ENCODE peak calls at places on chromosomes 13 and 19, in ten cellular contexts. C is fibroblast of the aortic adventitia, X is HFF-Myc, D is vagina, E is left ventricle myocardium inferior, B is cardiac fibroblast, T is psoas muscle, L is breast epithelium, Y is endothelial cell of umbilical vein, I is fibroblast of pulmonary artery. J is an unnamed sample.

GRCh38 chr13:25770601-25771000 is 281.2 kb downstream of the SHISA2 start:
- DNase-seq in D (peak; percentile 56), L (no peak), B (no peak), E (no peak), X (no peak), I (no peak), Y (no peak), C (no peak), T (no peak), J (no peak)

GRCh38 chr19:41369769-41370168 is 5.8 kb upstream of the B9D2 start:
- DNase-seq in Y (no peak), E (no peak), L (no peak), B (no peak), C (no peak), X (no peak), D (no peak), I (no peak), T (no peak), J (no peak)

GRCh38 chr19:681029-681626 is 4.9 kb downstream of the FSTL3 start:
- DNase-seq in E (peak; percentile 55), X (no peak), T (peak; percentile 97), B (no peak), Y (no peak), I (no peak), L (no peak), C (no peak), D (no peak), J (no peak)

GRCh38 chr19:17915940-17916593 is 16.7 kb upstream of the CCDC124 start:
- DNase-seq in E (no peak), T (no peak), Y (no peak), L (no peak), C (no peak), B (no peak), X (no peak), I (no peak), D (no peak), J (no peak)

GRCh38 chr13:112616586-112617381 is 28.8 kb upstream of the TUBGCP3 start:
- DNase-seq in C (peak; percentile 63), E (no peak), I (peak; percentile 59), B (peak; percentile 61), X (no peak), D (no peak), Y (peak; percentile 53), L (no peak), T (no peak), J (peak; percentile 24)

GRCh38 chr13:100887729-100888151 is 213.1 kb upstream of the TMTC4 start:
- DNase-seq in T (no peak), L (no peak), E (no peak), C (peak; percentile 68), I (peak; percentile 77), D (no peak), X (no peak), B (peak; percentile 94), Y (peak; percentile 86), J (peak; percentile 93)

GRCh38 chr13:111431241-111431640 is 110.8 kb downstream of the TEX29 start:
- DNase-seq in I (no peak), X (no peak), L (no peak), D (no peak), Y (no peak), B (no peak), T (no peak), E (no peak), C (no peak), J (no peak)

GRCh38 chr19:17052439-17052838 is 22.8 kb downstream of the HAUS8 start:
- DNase-seq in B (peak; percentile 72), I (peak; percentile 74), C (peak; percentile 68), D (no peak), T (no peak), X (no peak), L (no peak), E (no peak), Y (peak; percentile 55), J (peak; percentile 79)

DNA sequence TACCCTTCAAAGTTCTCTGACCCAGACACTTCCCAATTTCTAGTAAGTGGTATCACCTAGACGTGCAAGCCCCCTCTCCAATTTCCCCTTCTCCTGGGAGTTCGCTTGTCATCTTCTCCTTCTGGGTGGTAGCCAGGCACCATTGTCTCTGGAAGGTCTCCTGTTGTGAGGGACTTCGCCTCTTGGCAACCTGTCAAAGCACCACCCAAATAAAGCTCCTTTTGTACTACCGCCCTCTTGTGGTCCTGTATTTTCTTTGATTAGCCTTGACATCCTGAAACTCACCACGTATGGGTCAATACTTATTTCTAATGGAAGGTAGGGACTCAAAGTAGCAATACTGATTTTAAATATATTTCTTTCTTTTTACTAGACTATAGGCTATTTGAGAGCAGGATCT is 8.2 kb downstream of the GPC5 start:
- DNase-seq in B (peak; percentile 65), T (no peak), Y (peak; percentile 56), E (no peak), X (peak; percentile 10), C (peak; percentile 51), L (no peak), I (peak; percentile 61), D (no peak), J (peak; percentile 26)
- TF ChIP-seq CTCF in B (peak; percentile 55), T (peak; percentile 30), Y (peak; percentile 55), E (peak; percentile 49), X (peak; percentile 53), C (peak; percentile 58), L (no peak), I (peak; percentile 62), D (no peak), J (peak; percentile 42)

GRCh38 chr19:1943661-1944087 is 2.7 kb downstream of the CSNK1G2 start:
- DNase-seq in T (no peak), I (no peak), D (no peak), L (no peak), Y (no peak), C (no peak), E (no peak), B (no peak), X (no peak), J (no peak)

GRCh38 chr19:1944088-1944915 is 3.3 kb downstream of the CSNK1G2 start:
- DNase-seq in C (no peak), B (no peak), T (no peak), L (no peak), E (no peak), Y (no peak), I (no peak), X (no peak), D (no peak), J (no peak)

GRCh38 chr19:1941146-1942077 is at the start of gene CSNK1G2:
- DNase-seq in D (no peak), E (no peak), L (peak; percentile 41), X (no peak), C (no peak), Y (no peak), T (no peak), B (no peak), I (no peak), J (no peak)

GRCh38 chr19:1942078-1942933 is 1.3 kb downstream of the CSNK1G2 start:
- DNase-seq in B (peak; percentile 73), T (peak; percentile 83), D (peak; percentile 90), I (peak; percentile 71), Y (peak; percentile 81), C (peak; percentile 57), X (peak; percentile 17), E (peak; percentile 66), L (peak; percentile 76), J (peak; percentile 82)

DNA sequence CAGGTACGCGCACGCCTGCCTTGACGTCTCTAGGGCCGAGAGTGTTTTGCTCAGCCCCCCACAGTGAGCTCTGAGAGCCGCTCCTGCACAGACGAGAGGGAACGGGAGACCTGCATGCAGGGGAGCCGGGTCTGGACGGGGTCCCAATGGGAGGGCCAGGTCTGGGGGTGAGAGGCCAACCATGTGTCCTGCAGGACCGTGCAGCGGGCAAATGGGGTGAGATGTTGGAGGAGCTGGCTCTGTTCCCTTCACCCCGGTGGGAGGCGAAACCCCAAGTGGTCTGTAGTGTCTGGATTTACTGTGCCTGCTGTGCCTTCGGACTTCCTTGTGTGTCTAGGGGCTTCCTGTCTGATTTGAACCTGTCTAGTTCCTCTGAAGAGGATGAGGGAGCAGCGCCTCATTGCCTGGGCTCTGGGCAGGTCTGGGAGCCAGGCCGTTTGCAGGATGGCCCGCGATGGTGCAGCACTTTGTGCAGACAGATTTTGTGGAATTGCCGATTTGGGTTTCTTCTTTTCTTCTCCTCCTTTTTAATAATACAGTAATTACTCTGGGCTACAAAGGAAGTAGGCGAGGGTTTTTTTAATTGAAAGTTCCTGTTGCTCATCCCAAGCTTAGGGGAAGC is 2.1 kb downstream of the CSNK1G2 start:
- DNase-seq in I (no peak), D (no peak), L (no peak), T (no peak), C (no peak), Y (peak; percentile 11), X (no peak), E (no peak), B (no peak), J (no peak)
- H3K4me3 ChIP-seq in I (peak overlapping the region; percentile 86), D (peak overlapping the region; percentile 79), L (peak overlapping the region; percentile 78), T (peak overlapping the region; percentile 72), C (peak overlapping the region; percentile 88), Y (peak overlapping the region; percentile 35), X (peak overlapping the region; percentile 60), E (peak overlapping the region; percentile 81), B (peak overlapping the region; percentile 92), J (peak overlapping the region; percentile 74)

DNA sequence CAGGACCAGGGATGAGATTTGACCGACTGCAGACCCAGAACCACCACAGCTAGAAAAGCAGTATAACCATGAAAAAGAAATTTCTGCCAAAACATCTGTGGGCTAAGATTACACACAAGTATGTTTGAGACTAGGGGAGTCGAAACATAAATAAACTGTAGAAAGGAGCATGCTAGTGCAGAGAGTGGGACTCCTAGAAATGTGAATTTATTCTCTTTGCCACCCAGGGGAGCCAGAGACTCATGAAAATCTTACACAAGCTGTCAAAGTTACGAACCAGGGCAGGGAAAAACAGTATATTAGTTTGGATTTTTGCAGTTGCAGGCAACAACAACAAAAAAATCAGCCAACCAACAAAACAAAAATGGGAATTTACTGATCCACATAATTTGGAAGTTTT is 12.3 kb upstream of the HSPH1 start:
- DNase-seq in B (peak; percentile 30), X (no peak), E (no peak), T (no peak), D (no peak), I (peak; percentile 69), L (no peak), Y (no peak), C (peak; percentile 51), J (no peak)
- TF ChIP-seq CTCF in B (no peak), X (no peak), E (peak; percentile 35), T (no peak), D (no peak), I (peak; percentile 35), L (no peak), Y (no peak), C (no peak), J (no peak)

GRCh38 chr19:47258434-47258833 is 2.1 kb downstream of the CCDC9 start:
- DNase-seq in E (no peak), L (no peak), B (no peak), X (no peak), T (no peak), C (no peak), Y (no peak), I (no peak), D (no peak), J (no peak)
- H3K4me3 ChIP-seq in E (peak overlapping the region; percentile 75), L (peak overlapping the region; percentile 64), B (peak overlapping the region; percentile 44), X (peak overlapping the region; percentile 61), T (peak overlapping the region; percentile 68), C (peak overlapping the region; percentile 74), Y (no peak overlapping the region), I (peak overlapping the region; percentile 68), D (peak overlapping the region; percentile 69), J (peak overlapping the region; percentile 84)